ENCODE peak calls at places on chromosomes 2 and 18, in five cellular contexts. B, S, F, A and C are unnamed samples.

GRCh38 chr2:17962874-17963273 is 84.4 kb downstream of the KCNS3 start:
- DNase-seq in B (peak; percentile 36), S (no peak), F (no peak), A (peak; percentile 40), C (no peak)

GRCh38 chr2:30422437-30422805 is 24.6 kb upstream of the LCLAT1 start:
- DNase-seq in B (peak; percentile 49), S (no peak), F (peak; percentile 37), A (peak; percentile 42), C (peak; percentile 78)

GRCh38 chr2:15993666-15994065 is 53.3 kb downstream of the MYCN start:
- DNase-seq in B (no peak), S (no peak), F (no peak), A (no peak), C (no peak)

GRCh38 chr2:70089220-70089945 is 2.1 kb downstream of the PCBP1 start:
- DNase-seq in B (no peak), S (peak; percentile 73), F (no peak), A (no peak), C (peak; percentile 42)

GRCh38 chr18:48727685-48728084 is 188.9 kb downstream of the CTIF start:
- DNase-seq in B (no peak), S (no peak), F (no peak), A (no peak), C (peak; percentile 22)

GRCh38 chr2:222891890-222892289 is 31.1 kb downstream of the ACSL3 start:
- DNase-seq in B (peak; percentile 60), S (no peak), F (no peak), A (peak; percentile 58), C (no peak)

GRCh38 chr2:119425620-119426395 is 5.8 kb upstream of the TMEM37 start:
- DNase-seq in B (no peak), S (peak; percentile 5), F (no peak), A (no peak), C (no peak)

GRCh38 chr18:21450913-21451312 is 149.6 kb downstream of the ESCO1 start:
- DNase-seq in B (peak; percentile 82), S (no peak), F (no peak), A (no peak), C (no peak)

GRCh38 chr2:109129356-109129920 is 433 bp downstream of the SH3RF3 start:
- DNase-seq in B (peak; percentile 52), S (no peak), F (no peak), A (no peak), C (peak; percentile 55)

GRCh38 chr2:157627594-157628281 is 926 bp downstream of the ACVR1C start:
- DNase-seq in B (peak; percentile 44), S (peak; percentile 38), F (no peak), A (peak; percentile 3), C (peak; percentile 40)

GRCh38 chr2:202494300-202494699 is 118.2 kb downstream of the BMPR2 start:
- DNase-seq in B (peak; percentile 50), S (no peak), F (no peak), A (peak; percentile 96), C (peak; percentile 83)

GRCh38 chr2:158297120-158297519 is 159.4 kb downstream of the CCDC148 start:
- DNase-seq in B (no peak), S (no peak), F (no peak), A (no peak), C (no peak)

GRCh38 chr2:84886791-84887190 is 5.9 kb upstream of the TRABD2A start:
- DNase-seq in B (no peak), S (peak; percentile 12), F (no peak), A (no peak), C (no peak)

GRCh38 chr2:100998235-100998573 is 3.9 kb upstream of the RPL31 start:
- DNase-seq in B (no peak), S (no peak), F (no peak), A (no peak), C (no peak)

GRCh38 chr18:13464432-13465125 is 246.0 kb downstream of the LDLRAD4 start:
- DNase-seq in B (peak; percentile 47), S (no peak), F (no peak), A (no peak), C (no peak)

GRCh38 chr18:76348267-76349066 is 146.6 kb downstream of the ZNF516 start:
- DNase-seq in B (no peak), S (peak; percentile 47), F (no peak), A (no peak), C (no peak)

GRCh38 chr2:69789129-69789528 is 40.3 kb upstream of the GMCL1 start:
- DNase-seq in B (peak; percentile 98), S (peak; percentile 43), F (no peak), A (peak; percentile 94), C (peak; percentile 87)

GRCh38 chr2:177758591-177759371 is 313.8 kb downstream of the PDE11A start:
- DNase-seq in B (peak; percentile 55), S (peak; percentile 56), F (peak; percentile 41), A (peak; percentile 42), C (peak; percentile 79)

GRCh38 chr18:78625895-78626294 is 353.7 kb upstream of the SALL3 start:
- DNase-seq in B (no peak), S (no peak), F (no peak), A (no peak), C (no peak)

GRCh38 chr18:78622251-78622953 is 357.2 kb upstream of the SALL3 start:
- DNase-seq in B (no peak), S (no peak), F (no peak), A (no peak), C (no peak)

GRCh38 chr18:78625446-78625845 is 354.2 kb upstream of the SALL3 start:
- DNase-seq in B (no peak), S (no peak), F (no peak), A (no peak), C (no peak)

GRCh38 chr18:78623142-78623541 is 356.5 kb upstream of the SALL3 start:
- DNase-seq in B (no peak), S (no peak), F (no peak), A (no peak), C (no peak)

DNA sequence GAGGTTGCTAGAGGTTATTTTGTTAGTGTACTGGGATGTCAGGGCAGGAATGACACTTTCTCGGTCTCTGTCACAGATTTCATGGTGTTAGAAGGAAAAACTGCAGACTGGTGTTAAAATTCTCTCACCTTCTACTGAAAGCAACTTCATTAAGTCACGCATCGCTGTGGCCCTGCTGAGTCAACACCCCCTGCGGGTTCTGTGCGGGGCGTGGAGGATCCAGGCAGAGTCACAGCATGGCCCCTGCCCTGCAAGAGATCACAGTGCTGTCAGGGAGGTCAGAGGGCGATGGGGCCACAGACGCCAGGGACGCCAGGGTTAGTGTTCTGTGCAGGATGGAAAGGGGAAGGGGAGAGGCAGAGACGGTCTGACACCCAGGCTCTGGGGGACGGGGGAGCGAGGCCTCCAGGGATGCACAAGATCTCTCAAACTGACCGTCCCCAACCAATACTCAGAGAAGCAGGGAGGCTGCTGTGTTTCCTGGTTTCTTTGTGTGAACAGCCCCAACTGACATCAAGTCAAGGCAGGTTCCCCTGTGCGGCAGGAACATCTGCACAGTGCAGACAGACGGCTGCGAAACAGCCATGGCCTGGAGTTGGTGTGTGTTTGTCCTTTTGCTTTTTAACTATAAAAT is 354.9 kb upstream of the SALL3 start:
- DNase-seq in B (no peak), S (no peak), F (no peak), A (no peak), C (no peak)
- H3K9ac ChIP-seq in B (no peak overlapping the region), S (no peak overlapping the region), F (no peak overlapping the region), A (no peak overlapping the region), C (no peak overlapping the region)

DNA sequence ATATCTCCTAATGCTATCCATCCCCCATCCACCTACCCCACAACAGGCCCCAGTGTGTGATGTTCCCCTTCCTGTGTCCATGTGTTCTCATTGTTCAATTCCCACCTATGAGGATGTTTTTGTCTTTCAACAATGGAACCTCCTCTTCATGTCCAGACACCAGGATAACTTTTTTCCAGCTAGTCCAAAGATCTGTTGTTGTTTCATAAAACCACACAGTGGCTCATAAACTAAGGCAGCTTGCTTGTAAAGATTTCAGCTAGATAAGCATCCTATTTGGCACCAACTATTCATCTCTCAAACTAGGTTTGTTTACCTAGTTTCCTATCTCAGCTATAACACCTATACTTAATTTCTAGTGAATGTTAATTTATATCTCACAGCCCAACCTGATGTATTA is 937.7 kb downstream of the TRIB2 start:
- DNase-seq in B (peak; percentile 28), S (no peak), F (no peak), A (no peak), C (no peak)
- H3K9me3 ChIP-seq in B (no peaks in the 10 kb centered on the region), S (peaks cover 14% of the 10 kb centered on the region), F (peaks cover 8% of the 10 kb centered on the region), A (peaks cover 4% of the 10 kb centered on the region), C (no peaks in the 10 kb centered on the region)

GRCh38 chr2:207764096-207764630 is 5.5 kb downstream of the FZD5 start:
- DNase-seq in B (no peak), S (no peak), F (no peak), A (no peak), C (no peak)
- H3K9ac ChIP-seq in B (no peak overlapping the region), S (no peak overlapping the region), F (no peak overlapping the region), A (no peak overlapping the region), C (no peak overlapping the region)

GRCh38 chr2:80545420-80546192 is 241.1 kb upstream of the LRRTM1 start:
- DNase-seq in B (no peak), S (no peak), F (no peak), A (no peak), C (no peak)

GRCh38 chr2:80548469-80548868 is 243.9 kb upstream of the LRRTM1 start:
- DNase-seq in B (no peak), S (no peak), F (no peak), A (no peak), C (no peak)

GRCh38 chr2:80547344-80547743 is 242.8 kb upstream of the LRRTM1 start:
- DNase-seq in B (no peak), S (no peak), F (no peak), A (no peak), C (no peak)

GRCh38 chr2:80546766-80547165 is 242.2 kb upstream of the LRRTM1 start:
- DNase-seq in B (no peak), S (peak; percentile 52), F (no peak), A (no peak), C (no peak)

DNA sequence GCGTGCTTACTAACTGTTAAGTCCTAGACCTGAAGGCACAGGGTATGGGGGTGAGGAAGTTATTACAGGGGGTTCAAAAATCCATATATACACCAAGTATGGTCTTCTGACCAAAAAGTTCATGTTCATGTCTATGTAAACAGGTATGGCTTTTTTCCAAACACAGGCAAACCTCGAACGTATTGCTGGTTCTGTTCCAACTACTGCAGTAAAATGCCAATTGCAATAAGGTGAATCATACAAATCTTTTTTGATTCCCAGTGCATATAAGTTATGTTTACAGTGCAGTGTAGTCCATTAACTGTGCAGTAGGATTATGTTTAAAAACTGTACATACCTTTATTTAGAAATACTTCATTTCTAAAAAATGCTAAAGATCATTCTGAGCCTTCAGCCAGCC is 245.3 kb upstream of the LRRTM1 start:
- DNase-seq in B (no peak), S (no peak), F (no peak), A (no peak), C (no peak)
- H3K9me3 ChIP-seq in B (no peaks in the 10 kb centered on the region), S (no peaks in the 10 kb centered on the region), F (peaks cover 11% of the 10 kb centered on the region), A (no peaks in the 10 kb centered on the region), C (no peaks in the 10 kb centered on the region)